ENCODE peak calls at places on chromosomes 4 and X, in six cellular contexts. B is astrocyte of the hippocampus, N is NCI-H69, F is fibroblast of gingiva, Q is choroid plexus epithelial cell, H is GM12892. C is an unnamed sample.

GRCh38 chr4:100635899-100636298 is 118.1 kb upstream of the EMCN start:
- DNase-seq in B (no peak), N (no peak), F (no peak), Q (no peak), H (no peak), C (no peak)

GRCh38 chr4:159607824-159608223 is 504.9 kb downstream of the RAPGEF2 start:
- DNase-seq in B (peak; percentile 84), N (peak; percentile 77), F (no peak), Q (no peak), H (no peak), C (peak; percentile 72)

GRCh38 chr4:3302164-3302785 is 9.5 kb downstream of the RGS12 start:
- DNase-seq in B (peak; percentile 34), N (no peak), F (no peak), Q (no peak), H (peak; percentile 41), C (no peak)

GRCh38 chr4:47490550-47490949 is 5.5 kb downstream of the ATP10D start:
- DNase-seq in B (no peak), N (peak; percentile 19), F (no peak), Q (peak; percentile 62), H (no peak), C (peak; percentile 70)

GRCh38 chr4:168993724-168994510 is 16.1 kb downstream of the CBR4 start:
- DNase-seq in B (peak; percentile 51), N (no peak), F (peak; percentile 24), Q (peak; percentile 53), H (no peak), C (peak; percentile 77)

GRCh38 chr4:6621556-6621927 is 18.9 kb upstream of the MRFAP1 start:
- DNase-seq in B (no peak), N (peak; percentile 14), F (no peak), Q (no peak), H (no peak), C (no peak)

GRCh38 chr4:119897260-119897659 is 169.4 kb downstream of the MAD2L1 start:
- DNase-seq in B (no peak), N (peak; percentile 94), F (no peak), Q (no peak), H (no peak), C (no peak)

GRCh38 chrX:115687595-115687994 is 126.6 kb downstream of the PLS3 start:
- DNase-seq in B (no peak), N (no peak), F (no peak), Q (no peak), H (no peak), C (no peak)

GRCh38 chrX:129771266-129771995 is 8.3 kb upstream of the SASH3 start:
- DNase-seq in B (no peak), N (no peak), F (no peak), Q (no peak), H (no peak), C (no peak)

GRCh38 chr4:109589605-109590004 is 29.6 kb downstream of the MCUB start:
- DNase-seq in B (no peak), N (peak; percentile 18), F (no peak), Q (no peak), H (no peak), C (peak; percentile 38)

C was measured in renal cortical epithelial cell.